ENCODE peak calls at places on chromosomes 3 and 15, in six cellular contexts. S is brain microvascular endothelial cell, B is IMR-90, F is kidney, U is stomach, Y is aorta. K is an unnamed sample.
A peak's percentile ranks its signal among the peaks of the same experiment; 100 is the strongest.

GRCh38 chr3:15148614-15149013 is 49.7 kb upstream of the RBSN start:
- DNase-seq in S (peak; percentile 1), B (no peak), F (no peak), U (no peak), Y (no peak), K (no peak)

GRCh38 chr3:189734061-189734460 is 102.9 kb downstream of the TP63 start:
- DNase-seq in S (no peak), B (no peak), F (no peak), U (no peak), Y (no peak), K (no peak)

GRCh38 chr3:193335031-193335430 is 43.5 kb downstream of the ATP13A5 start:
- DNase-seq in S (no peak), B (no peak), F (no peak), U (no peak), Y (no peak), K (no peak)

GRCh38 chr3:129398803-129399144 is 29.7 kb downstream of the EFCAB12 start:
- DNase-seq in S (no peak), B (peak; percentile 29), F (no peak), U (peak; percentile 26), Y (no peak), K (no peak)

GRCh38 chr3:119643094-119643493 is 17.3 kb downstream of the POPDC2 start:
- DNase-seq in S (no peak), B (peak; percentile 71), F (no peak), U (no peak), Y (no peak), K (no peak)

GRCh38 chr3:65836047-65836446 is 202.7 kb downstream of the MAGI1 start:
- DNase-seq in S (no peak), B (peak; percentile 67), F (no peak), U (no peak), Y (no peak), K (no peak)

GRCh38 chr3:138547342-138547975 is 46.6 kb downstream of the CEP70 start:
- DNase-seq in S (no peak), B (no peak), F (no peak), U (no peak), Y (no peak), K (no peak)

GRCh38 chr15:40217166-40217785 is 21.6 kb upstream of the PAK6 start:
- DNase-seq in S (peak; percentile 64), B (peak; percentile 70), F (no peak), U (peak; percentile 46), Y (no peak), K (no peak)

GRCh38 chr3:87333393-87333892 is 57.1 kb upstream of the POU1F1 start:
- DNase-seq in S (peak; percentile 91), B (peak; percentile 80), F (no peak), U (no peak), Y (no peak), K (no peak)

GRCh38 chr15:94909510-94909909 is 678.1 kb downstream of the MCTP2 start:
- DNase-seq in S (no peak), B (no peak), F (no peak), U (no peak), Y (no peak), K (no peak)

GRCh38 chr3:149377408-149378111 is at the start of gene TM4SF1:
- DNase-seq in S (peak; percentile 97), B (peak; percentile 97), F (peak; percentile 86), U (peak; percentile 65), Y (peak; percentile 84), K (peak; percentile 83)

GRCh38 chr3:149376728-149377407 is 581 bp downstream of the TM4SF1 start:
- DNase-seq in S (no peak), B (peak; percentile 59), F (no peak), U (no peak), Y (no peak), K (no peak)

GRCh38 chr3:149381173-149382090 is 4.0 kb upstream of the TM4SF1 start:
- DNase-seq in S (no peak), B (no peak), F (no peak), U (no peak), Y (no peak), K (no peak)

GRCh38 chr3:149375824-149376196 is 1.6 kb downstream of the TM4SF1 start:
- DNase-seq in S (no peak), B (no peak), F (no peak), U (no peak), Y (no peak), K (no peak)

DNA sequence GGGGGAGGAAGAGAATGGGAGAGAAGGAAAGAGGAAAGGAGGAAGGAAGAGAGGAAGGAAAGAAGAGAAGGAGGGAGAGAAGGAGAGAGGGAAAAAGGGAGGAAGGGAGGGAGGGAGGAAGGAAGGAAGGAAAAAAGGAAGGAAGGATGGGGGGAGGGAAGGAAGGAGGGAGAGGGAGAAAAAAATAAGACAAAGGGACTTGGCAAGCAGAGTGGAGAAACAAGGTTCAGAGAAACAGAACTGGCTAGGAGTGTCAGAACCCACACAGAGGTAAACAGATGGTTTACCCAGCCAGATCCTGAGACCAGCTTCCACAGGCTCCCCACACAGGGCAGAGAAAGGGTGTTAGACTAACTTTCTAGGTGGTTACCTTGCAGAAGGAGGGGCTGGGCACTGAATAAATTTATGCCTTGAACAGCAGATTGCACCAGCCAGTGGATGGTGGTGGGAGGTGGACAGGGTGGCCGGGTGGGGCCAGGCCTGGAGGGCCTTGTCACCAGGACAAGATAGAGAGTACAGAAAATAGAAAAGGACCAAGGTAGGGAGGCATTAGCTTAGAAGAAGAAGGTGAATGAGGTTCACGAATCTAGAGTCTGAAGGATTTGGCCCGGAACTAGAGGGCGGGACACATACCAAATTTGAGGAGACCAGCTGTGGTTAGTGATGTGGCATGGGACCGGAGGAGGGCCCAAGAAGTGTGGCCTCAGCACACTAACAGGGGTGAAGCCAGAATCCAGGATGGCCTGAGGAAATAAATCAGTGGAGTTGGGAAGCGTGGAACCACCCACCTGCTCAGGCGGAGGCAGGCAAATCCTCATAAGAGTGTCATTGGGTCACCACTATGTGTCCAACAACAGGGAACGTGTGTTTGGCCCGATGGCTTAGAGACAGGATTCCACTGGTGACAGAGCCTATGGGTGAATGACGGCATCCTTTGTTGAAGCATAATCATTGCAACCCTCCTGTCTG is 1.3 kb upstream of the TM4SF1 start:
- DNase-seq in S (no peak), B (no peak), F (peak; percentile 53), U (no peak), Y (no peak), K (no peak)
- H3K27ac ChIP-seq in S (peak overlapping the region; percentile 86), B (peak overlapping the region; percentile 89), F (peak overlapping the region; percentile 63), U (peak overlapping the region; percentile 88), Y (peak overlapping the region; percentile 45), K (peak overlapping the region; percentile 83)

DNA sequence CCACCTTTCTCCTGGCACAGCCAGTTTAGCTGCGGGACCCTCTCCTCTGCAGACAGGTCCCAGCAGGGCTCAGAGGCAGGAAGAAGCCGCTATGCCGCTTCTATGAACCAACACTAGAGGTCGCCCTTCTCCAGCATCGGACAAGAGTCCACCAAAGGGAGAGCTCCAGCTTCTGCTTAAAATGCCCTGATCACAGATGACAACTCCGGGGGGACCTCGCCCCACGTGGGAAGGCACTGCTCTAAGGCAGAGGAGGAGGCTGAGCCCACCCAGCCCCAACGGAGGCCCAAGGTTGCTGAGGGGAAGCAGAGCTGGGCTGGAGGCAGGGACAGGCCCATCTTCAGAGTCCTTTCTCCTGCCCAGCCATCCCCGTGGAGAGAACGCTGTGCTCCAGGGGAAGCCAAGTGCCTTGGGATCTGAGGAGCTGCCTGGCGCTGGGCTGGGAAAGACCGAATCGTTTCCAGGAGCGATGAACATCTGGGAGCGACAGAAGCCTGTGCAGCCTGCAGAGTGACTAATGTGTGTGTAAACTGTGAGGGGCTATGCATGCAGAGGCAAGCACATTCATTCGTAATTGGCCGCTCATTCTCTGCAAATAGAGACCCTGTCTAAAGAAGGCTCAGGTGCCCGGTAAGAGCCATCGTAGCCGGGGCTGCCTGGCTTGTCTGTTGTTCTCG is 43.5 kb upstream of the BDH1 start:
- DNase-seq in S (peak; percentile 82), B (peak; percentile 77), F (peak; percentile 81), U (peak; percentile 74), Y (peak; percentile 80), K (peak; percentile 66)
- H3K4me3 ChIP-seq in S (peak overlapping the region; percentile 47), B (no peak overlapping the region), F (no peak overlapping the region), U (no peak overlapping the region), Y (no peak overlapping the region), K (no peak overlapping the region)

GRCh38 chr3:133956333-133956732 is 60.7 kb upstream of the RAB6B start:
- DNase-seq in S (no peak), B (no peak), F (peak; percentile 41), U (no peak), Y (no peak), K (peak; percentile 43)
- H3K27ac ChIP-seq in S (no peak overlapping the region), B (no peak overlapping the region), F (no peak overlapping the region), U (no peak overlapping the region), Y (no peak overlapping the region), K (no peak overlapping the region)

DNA sequence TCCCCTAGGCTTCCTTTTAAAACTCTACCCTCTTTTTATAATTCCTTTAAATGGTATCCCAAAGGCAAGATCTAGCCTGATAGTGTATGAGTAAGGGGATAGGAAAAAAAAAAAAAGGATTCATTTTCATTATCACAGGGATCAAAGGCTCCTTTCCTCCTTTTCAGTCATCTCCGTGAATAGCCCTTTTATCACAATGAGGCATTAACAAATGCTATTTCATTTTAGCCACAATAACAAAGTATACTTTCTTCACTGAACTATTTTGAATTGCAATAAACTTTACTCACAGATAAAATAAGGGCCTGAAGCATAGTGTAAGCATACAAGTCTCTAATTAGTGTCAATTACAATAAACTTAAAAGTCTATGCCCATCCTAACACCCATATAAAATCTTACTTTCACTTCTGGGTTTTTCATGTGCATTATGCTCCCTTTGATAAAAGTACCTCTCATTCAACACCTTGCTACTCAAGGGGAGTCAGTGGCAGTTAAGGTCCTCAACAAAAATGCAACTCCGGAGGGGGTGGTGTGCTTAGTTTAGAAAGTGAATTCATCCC is 8.6 kb downstream of the HIGD1A start:
- DNase-seq in S (no peak), B (no peak), F (no peak), U (no peak), Y (no peak), K (no peak)
- H3K4me3 ChIP-seq in S (no peak overlapping the region), B (no peak overlapping the region), F (no peak overlapping the region), U (no peak overlapping the region), Y (no peak overlapping the region), K (no peak overlapping the region)

GRCh38 chr15:67520976-67521769 is at the start of gene C15orf61:
- DNase-seq in S (peak; percentile 50), B (peak; percentile 75), F (peak; percentile 96), U (peak; percentile 91), Y (peak; percentile 89), K (peak; percentile 89)

GRCh38 chr15:67523337-67523736 is 2.4 kb downstream of the C15orf61 start:
- DNase-seq in S (no peak), B (no peak), F (no peak), U (no peak), Y (no peak), K (no peak)

GRCh38 chr15:67521770-67522568 is 1.0 kb downstream of the C15orf61 start:
- DNase-seq in S (no peak), B (peak; percentile 51), F (no peak), U (no peak), Y (no peak), K (no peak)

GRCh38 chr15:67524235-67524634 is 3.3 kb downstream of the C15orf61 start:
- DNase-seq in S (no peak), B (no peak), F (no peak), U (no peak), Y (no peak), K (no peak)

GRCh38 chr15:67520276-67520975 is 505 bp upstream of the C15orf61 start:
- DNase-seq in S (no peak), B (peak; percentile 7), F (no peak), U (no peak), Y (no peak), K (no peak)
- H3K27ac ChIP-seq in S (peak overlapping the region; percentile 85), B (peak overlapping the region; percentile 52), F (peak overlapping the region; percentile 90), U (peak overlapping the region; percentile 97), Y (peak overlapping the region; percentile 55), K (peak overlapping the region; percentile 99)